ENCODE peak calls at places on chromosomes 7 and 10, in eight cellular contexts. N is fibroblast of lung, O is thyroid gland, B is brain microvascular endothelial cell, L is PC-9, S is lower lobe of right lung, I is neural progenitor cell, W is AG04450. P is an unnamed sample.

GRCh38 chr7:12237007-12237406 is 25.9 kb downstream of the TMEM106B start:
- DNase-seq in N (no peak), O (no peak), B (no peak), L (no peak), S (no peak), I (no peak), W (no peak), P (no peak)

GRCh38 chr10:89278034-89278535 is 23.8 kb upstream of the IFIT2 start:
- DNase-seq in N (peak; percentile 97), O (peak; percentile 49), B (peak; percentile 96), L (peak; percentile 69), S (no peak), I (no peak), W (peak; percentile 93), P (peak; percentile 94)

GRCh38 chr10:71789871-71790270 is 16.6 kb upstream of the VSIR start:
- DNase-seq in N (no peak), O (no peak), B (no peak), L (no peak), S (no peak), I (no peak), W (no peak), P (no peak)

GRCh38 chr10:5043716-5044115 is 40.1 kb upstream of the AKR1C2 start:
- DNase-seq in N (peak; percentile 15), O (peak; percentile 89), B (no peak), L (no peak), S (peak; percentile 88), I (no peak), W (no peak), P (no peak)

GRCh38 chr7:20241491-20242261 is 24.5 kb upstream of the MACC1 start:
- DNase-seq in N (peak; percentile 43), O (no peak), B (peak; percentile 76), L (peak; percentile 54), S (no peak), I (no peak), W (no peak), P (peak; percentile 81)

GRCh38 chr7:45622058-45622457 is 47.9 kb downstream of the ADCY1 start:
- DNase-seq in N (no peak), O (no peak), B (no peak), L (no peak), S (no peak), I (no peak), W (no peak), P (no peak)

GRCh38 chr10:80681142-80681541 is 143.4 kb downstream of the SH2D4B start:
- DNase-seq in N (no peak), O (no peak), B (no peak), L (no peak), S (no peak), I (no peak), W (no peak), P (no peak)

GRCh38 chr10:57809961-57810360 is 457.7 kb downstream of the IPMK start:
- DNase-seq in N (no peak), O (no peak), B (no peak), L (no peak), S (no peak), I (no peak), W (no peak), P (no peak)

GRCh38 chr10:119634219-119634544 is 17.0 kb upstream of the BAG3 start:
- DNase-seq in N (peak; percentile 33), O (peak; percentile 67), B (no peak), L (peak; percentile 32), S (no peak), I (no peak), W (no peak), P (no peak)

GRCh38 chr10:91887075-91887899 is 22.0 kb downstream of the FGFBP3 start:
- DNase-seq in N (peak; percentile 56), O (peak; percentile 47), B (peak; percentile 29), L (no peak), S (no peak), I (peak; percentile 96), W (no peak), P (no peak)

GRCh38 chr7:24325708-24326107 is 41.7 kb downstream of the NPY start:
- DNase-seq in N (no peak), O (no peak), B (no peak), L (no peak), S (no peak), I (no peak), W (no peak), P (no peak)

GRCh38 chr10:22345301-22346086 is at the start of gene SPAG6:
- DNase-seq in N (no peak), O (peak; percentile 35), B (no peak), L (no peak), S (peak; percentile 80), I (peak; percentile 90), W (no peak), P (no peak)

GRCh38 chr10:110861930-110862677 is 9.6 kb upstream of the PDCD4 start:
- DNase-seq in N (no peak), O (no peak), B (no peak), L (no peak), S (no peak), I (no peak), W (no peak), P (peak; percentile 31)

GRCh38 chr7:122018032-122018431 is 126.0 kb downstream of the AASS start:
- DNase-seq in N (no peak), O (no peak), B (no peak), L (no peak), S (no peak), I (no peak), W (no peak), P (no peak)

GRCh38 chr7:122013070-122013469 is 131.0 kb downstream of the AASS start:
- DNase-seq in N (peak; percentile 1), O (no peak), B (no peak), L (no peak), S (no peak), I (no peak), W (no peak), P (no peak)

GRCh38 chr7:122010116-122010515 is 133.9 kb downstream of the AASS start:
- DNase-seq in N (no peak), O (no peak), B (no peak), L (no peak), S (no peak), I (no peak), W (no peak), P (no peak)

DNA sequence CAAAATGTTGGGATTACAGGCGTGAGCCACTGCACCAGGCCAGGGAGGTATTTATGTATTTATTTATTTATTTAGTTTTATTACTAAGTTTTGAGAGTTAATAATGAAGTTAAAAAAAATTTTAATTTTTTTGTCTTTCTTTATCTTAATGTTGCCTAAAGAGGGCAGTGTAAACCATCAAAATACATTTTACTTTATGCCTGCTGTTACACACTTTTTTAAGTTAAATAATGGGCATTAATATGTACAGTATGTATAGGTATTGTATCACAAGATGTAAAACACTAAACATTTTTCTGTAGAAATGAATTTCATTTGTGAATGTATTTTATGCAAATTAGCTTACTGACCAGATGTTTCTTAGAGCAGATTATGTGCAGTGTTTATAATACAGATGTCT is 129.4 kb downstream of the AASS start:
- DNase-seq in N (peak; percentile 11), O (no peak), B (no peak), L (no peak), S (no peak), I (no peak), W (no peak), P (no peak)
- TF ChIP-seq CTCF in N (no peak), O (no peak), B (no peak), L (peak; percentile 61), S (no peak), I (peak; percentile 18), W (peak; percentile 19), P (no peak)

GRCh38 chr10:9823268-9823930 is 1194.3 kb upstream of the CELF2 start:
- DNase-seq in N (peak; percentile 18), O (no peak), B (no peak), L (no peak), S (no peak), I (no peak), W (no peak), P (no peak)
- H3K4me3 ChIP-seq in N (no peak overlapping the region), O (no peak overlapping the region), B (no peak overlapping the region), L (no peak overlapping the region), S (no peak overlapping the region), I (no peak overlapping the region), W (no peak overlapping the region), P (no peak overlapping the region)

GRCh38 chr7:128351296-128352123 is 7.8 kb upstream of the RBM28 start:
- DNase-seq in N (no peak), O (no peak), B (no peak), L (no peak), S (no peak), I (no peak), W (no peak), P (no peak)
- H3K27me3 ChIP-seq in N (peaks cover 53% of the 10 kb centered on the region), O (peaks cover 8% of the 10 kb centered on the region), B (peaks cover 59% of the 10 kb centered on the region), L (no peaks in the 10 kb centered on the region), S (peaks cover 46% of the 10 kb centered on the region), I (peaks cover 93% of the 10 kb centered on the region), W (peaks cover 62% of the 10 kb centered on the region), P (peaks cover 41% of the 10 kb centered on the region)

DNA sequence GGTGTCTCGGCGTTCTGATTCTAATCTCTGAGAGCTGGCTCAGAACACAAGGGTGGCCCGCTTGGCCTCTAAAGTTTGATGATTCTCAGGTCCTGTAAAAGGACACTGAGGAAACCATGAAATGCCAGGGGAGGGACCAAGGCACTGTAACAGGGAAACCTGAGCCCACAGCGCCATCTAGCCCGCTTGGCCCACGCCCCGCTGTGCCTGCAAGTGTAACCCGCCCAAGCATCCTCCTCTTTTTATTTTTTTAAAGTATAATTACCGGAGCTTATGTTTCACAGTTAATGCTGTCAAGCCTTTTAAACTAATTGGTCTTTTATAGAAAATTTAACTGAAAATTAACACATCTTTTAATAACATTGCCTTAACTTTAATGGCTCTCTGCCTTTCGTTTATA is 734.7 kb downstream of the KCNMA1 start:
- DNase-seq in N (peak; percentile 37), O (peak; percentile 37), B (no peak), L (peak; percentile 9), S (peak; percentile 47), I (peak; percentile 82), W (no peak), P (no peak)
- TF ChIP-seq CTCF in N (peak; percentile 41), O (no peak), B (peak; percentile 67), L (peak; percentile 39), S (no peak), I (peak; percentile 69), W (no peak), P (peak; percentile 5)